ENCODE peak calls at places on chromosomes 5 and 9, in six cellular contexts. T, G, S, O, E and W are unnamed samples. For H3K36me3, the result is how much of the 10 kb centered on the place peaks cover.

GRCh38 chr5:68215888-68216736 is 556 bp downstream of the PIK3R1 start:
- DNase-seq in T (peak), S (peak), G (peak), O (peak), E (no peak), W (no peak)

GRCh38 chr5:137453476-137454080 is 45.5 kb downstream of the SPOCK1 start:
- DNase-seq in T (peak), O (no peak), G (no peak), E (peak), S (peak), W (peak)

GRCh38 chr5:98749046-98749445 is 24.4 kb upstream of the RGMB start:
- DNase-seq in G (no peak), T (no peak), O (no peak), E (no peak), S (no peak), W (no peak)

GRCh38 chr5:151903243-151903653 is 21.4 kb downstream of the GLRA1 start:
- DNase-seq in T (no peak), S (peak), O (no peak), E (no peak), G (no peak), W (no peak)

GRCh38 chr9:108033976-108034964 is 544.7 kb upstream of the KLF4 start:
- DNase-seq in O (no peak), E (no peak), G (no peak), S (no peak), T (peak), W (peak)

GRCh38 chr9:113564804-113565237 is 101.3 kb downstream of the RGS3 start:
- DNase-seq in E (no peak), G (peak), T (peak), S (no peak), O (no peak), W (peak)

GRCh38 chr5:131217791-131218190 is 46.1 kb upstream of the CDC42SE2 start:
- DNase-seq in T (no peak), S (no peak), G (no peak), O (no peak), E (no peak), W (no peak)

GRCh38 chr9:127263664-127264063 is 910 bp upstream of the GARNL3 start:
- DNase-seq in E (no peak), T (peak), G (no peak), S (no peak), O (no peak), W (peak)

GRCh38 chr5:159775890-159776289 is 140.4 kb upstream of the ADRA1B start:
- DNase-seq in S (no peak), G (no peak), T (no peak), O (no peak), E (no peak), W (no peak)

GRCh38 chr5:159777049-159777448 is 139.2 kb upstream of the ADRA1B start:
- DNase-seq in S (no peak), T (no peak), O (no peak), G (no peak), E (no peak), W (no peak)

GRCh38 chr5:159772698-159773061 is 143.6 kb upstream of the ADRA1B start:
- DNase-seq in S (no peak), O (no peak), G (no peak), T (no peak), E (no peak), W (no peak)

GRCh38 chr5:159774476-159775031 is 141.7 kb upstream of the ADRA1B start:
- DNase-seq in E (no peak), T (no peak), S (no peak), O (no peak), G (peak), W (no peak)

GRCh38 chr5:159773062-159773924 is 143.0 kb upstream of the ADRA1B start:
- DNase-seq in S (peak), E (peak), G (peak), T (peak), O (peak), W (peak)
- H3K9ac ChIP-seq in S (peak), E (peak), G (no peak), T (peak), O (peak), W (peak)

GRCh38 chr5:58450018-58450417 is 9.9 kb downstream of the PLK2 start:
- DNase-seq in G (no peak), T (no peak), O (no peak), E (no peak), S (no peak), W (no peak)
- H3K36me3 ChIP-seq in G (under half), T (under half), O (under half), E (under half), S (under half), W (under half)

DNA sequence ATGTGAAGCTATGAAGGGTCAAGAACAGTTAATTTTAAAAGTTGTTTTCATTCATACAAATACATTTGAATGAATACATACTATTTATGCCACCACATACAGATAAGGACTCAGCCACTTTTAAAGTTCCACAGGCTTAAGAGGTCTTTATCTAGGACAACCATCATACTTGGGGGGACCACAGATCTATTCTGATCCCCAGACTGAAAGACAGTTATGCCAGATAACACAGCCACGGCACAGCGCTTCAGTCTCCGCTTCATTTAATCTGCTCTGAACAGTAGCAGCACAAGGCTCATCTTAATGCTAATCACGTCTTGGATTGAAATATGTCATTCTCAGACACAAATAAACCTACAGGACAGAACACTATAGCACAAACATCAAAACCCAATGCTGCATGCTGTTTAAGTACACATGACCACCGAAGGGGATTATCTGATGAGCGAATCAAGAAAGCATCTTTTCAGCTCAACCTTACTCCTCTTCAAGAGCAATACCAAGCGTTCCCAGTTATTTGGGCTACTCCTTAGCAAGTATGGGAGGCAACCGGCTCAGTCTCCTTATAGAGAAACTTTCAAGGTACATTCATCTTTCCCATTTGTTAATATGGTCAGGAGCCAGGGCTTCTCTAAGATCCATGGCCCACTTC is 33.3 kb downstream of the PUM3 start:
- DNase-seq in E (no peak), S (no peak), G (no peak), O (no peak), T (no peak), W (no peak)
- H3K9ac ChIP-seq in E (no peak), S (no peak), G (no peak), O (no peak), T (no peak), W (no peak)

GRCh38 chr9:1100192-1100591 is 50.0 kb downstream of the DMRT2 start:
- DNase-seq in O (no peak), E (no peak), T (no peak), G (no peak), S (no peak), W (no peak)

GRCh38 chr9:1096155-1096964 is 46.2 kb downstream of the DMRT2 start:
- DNase-seq in G (no peak), E (no peak), T (no peak), S (no peak), O (no peak), W (no peak)

GRCh38 chr9:1098551-1098950 is 48.4 kb downstream of the DMRT2 start:
- DNase-seq in E (no peak), G (no peak), T (no peak), O (no peak), S (no peak), W (no peak)

GRCh38 chr9:1102010-1102712 is 52.0 kb downstream of the DMRT2 start:
- DNase-seq in E (no peak), S (no peak), G (no peak), T (no peak), O (no peak), W (no peak)

DNA sequence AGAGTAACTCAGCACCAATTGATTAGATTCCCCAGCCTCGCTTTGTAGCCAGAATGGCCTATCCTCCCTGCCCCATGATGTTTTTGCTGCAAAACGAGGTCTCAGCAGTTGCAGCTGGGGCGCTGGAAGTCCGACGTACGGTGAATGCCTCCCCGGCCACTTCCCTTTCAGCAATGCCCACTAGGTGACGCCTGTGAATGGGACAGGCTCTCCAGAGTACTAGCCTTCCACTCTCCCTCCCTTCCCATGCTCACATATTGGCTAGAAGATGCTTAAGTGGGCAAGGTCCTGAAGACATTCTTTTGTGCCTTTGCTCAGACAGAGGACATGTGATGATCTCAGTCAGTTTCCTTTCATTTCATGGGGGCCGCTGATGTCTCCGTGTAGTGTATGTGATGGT is 50.8 kb downstream of the DMRT2 start:
- DNase-seq in T (peak), G (peak), S (peak), O (no peak), E (no peak), W (peak)
- H3K36me3 ChIP-seq in T (under half), G (under half), S (under half), O (under half), E (under half), W (under half)

GRCh38 chr5:609088-609370 is 3.1 kb upstream of the CEP72 start:
- DNase-seq in G (no peak), O (no peak), S (no peak), T (no peak), E (no peak), W (no peak)

GRCh38 chr5:608286-609087 is 3.7 kb upstream of the CEP72 start:
- DNase-seq in S (no peak), T (no peak), E (no peak), G (no peak), O (no peak), W (no peak)

GRCh38 chr5:606061-606460 is 6.1 kb upstream of the CEP72 start:
- DNase-seq in G (no peak), T (no peak), O (no peak), S (no peak), E (no peak), W (no peak)

GRCh38 chr5:607541-608285 is 4.4 kb upstream of the CEP72 start:
- DNase-seq in O (no peak), E (no peak), S (no peak), T (no peak), G (peak), W (no peak)

DNA sequence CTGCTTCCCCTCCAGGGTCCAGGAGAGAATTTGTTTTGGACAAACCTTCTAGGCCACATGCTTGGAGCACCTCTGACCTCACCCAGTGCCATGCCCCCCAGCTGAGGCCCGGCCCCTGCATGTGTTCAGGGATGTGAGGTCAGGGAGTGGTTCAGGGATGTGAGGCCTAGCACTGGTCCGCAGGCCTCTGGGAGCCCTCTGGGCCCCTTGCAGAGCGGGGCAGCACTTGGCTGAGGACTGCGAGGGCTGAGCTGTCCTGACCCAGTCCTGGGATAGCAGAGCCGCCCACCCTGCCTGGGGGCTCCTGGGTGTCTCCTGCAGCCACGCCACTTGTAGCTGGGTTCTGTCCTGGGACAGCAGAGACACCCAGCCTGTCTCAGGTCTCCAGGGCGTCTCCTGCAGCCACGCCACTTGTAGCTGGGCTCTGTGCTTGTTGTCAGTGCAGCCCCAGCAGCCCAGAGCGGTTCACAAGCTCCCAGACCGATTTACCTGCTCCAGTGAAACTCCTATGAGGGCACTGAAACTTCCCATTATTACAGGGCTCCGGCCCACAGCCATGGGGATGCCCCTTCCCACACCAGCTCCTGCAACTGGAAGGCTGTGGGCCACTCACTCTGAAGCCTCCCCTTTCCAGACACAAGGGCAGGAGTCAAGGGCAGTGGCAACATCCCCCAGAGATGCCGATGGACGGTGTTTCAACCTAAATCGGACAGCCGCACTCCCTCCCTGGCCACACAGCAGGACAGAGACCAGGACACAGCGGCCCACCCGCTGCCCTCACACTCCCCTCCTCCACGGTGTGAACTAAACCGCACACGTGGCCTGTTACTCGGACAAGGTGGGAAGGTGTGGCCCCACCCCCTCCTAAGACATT is 5.4 kb upstream of the CEP72 start:
- DNase-seq in T (no peak), E (no peak), S (no peak), O (no peak), G (no peak), W (no peak)
- H3K9ac ChIP-seq in T (no peak), E (no peak), S (peak), O (peak), G (no peak), W (no peak)

GRCh38 chr5:1077026-1077425 is 34.8 kb downstream of the SLC12A7 start:
- DNase-seq in E (no peak), T (no peak), O (no peak), G (no peak), S (no peak), W (no peak)
- H3K36me3 ChIP-seq in E (under half), T (under half), O (under half), G (half or more), S (half or more), W (under half)